ENCODE peak calls at places on chromosomes 4 and X, in six cellular contexts. J, G, Z, K, H and I are unnamed samples.
A peak's percentile ranks its signal among the peaks of the same experiment; 100 is the strongest.

GRCh38 chr4:187603093-187603395 is 392.5 kb upstream of the ZFP42 start:
- DNase-seq in J (no peak), G (no peak), Z (no peak), K (peak; percentile 10), H (no peak), I (no peak)

GRCh38 chr4:184347251-184348239 is 126.8 kb downstream of the IRF2 start:
- DNase-seq in J (no peak), G (no peak), Z (no peak), K (peak; percentile 43), H (no peak), I (peak; percentile 57)

GRCh38 chr4:61753739-61754138 is 553.6 kb downstream of the ADGRL3 start:
- DNase-seq in J (no peak), G (no peak), Z (no peak), K (no peak), H (no peak), I (no peak)

GRCh38 chr4:153096344-153096743 is 107.9 kb upstream of the TRIM2 start:
- DNase-seq in J (no peak), G (no peak), Z (no peak), K (no peak), H (no peak), I (no peak)

GRCh38 chr4:74623041-74623440 is 171.3 kb downstream of the BTC start:
- DNase-seq in J (no peak), G (no peak), Z (no peak), K (peak; percentile 43), H (no peak), I (peak; percentile 8)

GRCh38 chrX:1491851-1492349 is 39.2 kb upstream of the ASMTL start:
- DNase-seq in J (peak; percentile 81), G (peak; percentile 47), Z (no peak), K (no peak), H (no peak), I (no peak)

GRCh38 chrX:108224727-108225455 is 133.3 kb downstream of the ATG4A start:
- DNase-seq in J (no peak), G (no peak), Z (no peak), K (peak; percentile 4), H (no peak), I (peak; percentile 30)

GRCh38 chr4:78057600-78058560 is 757 bp downstream of the FRAS1 start:
- DNase-seq in J (peak; percentile 70), G (peak; percentile 79), Z (no peak), K (peak; percentile 29), H (no peak), I (no peak)

GRCh38 chrX:10952619-10953018 is 158.5 kb upstream of the HCCS start:
- DNase-seq in J (no peak), G (no peak), Z (no peak), K (no peak), H (no peak), I (no peak)

GRCh38 chrX:30618160-30618765 is 35.0 kb upstream of the GK start:
- DNase-seq in J (no peak), G (no peak), Z (no peak), K (no peak), H (no peak), I (no peak)

GRCh38 chrX:150143721-150144440 is 205.6 kb upstream of the EOLA2 start:
- DNase-seq in J (no peak), G (no peak), Z (no peak), K (no peak), H (no peak), I (no peak)

GRCh38 chrX:103517246-103517645 is 2.0 kb downstream of the RAB40A start:
- DNase-seq in J (no peak), G (no peak), Z (no peak), K (peak; percentile 51), H (no peak), I (no peak)

GRCh38 chr4:142411993-142412392 is 434.1 kb downstream of the INPP4B start:
- DNase-seq in J (no peak), G (no peak), Z (no peak), K (no peak), H (no peak), I (no peak)

GRCh38 chr4:124879195-124879594 is 166.7 kb upstream of the ANKRD50 start:
- DNase-seq in J (no peak), G (no peak), Z (no peak), K (no peak), H (no peak), I (no peak)